ENCODE peak calls at places on chromosomes 11 and 22, in six cellular contexts. One of them, this sample, is unnamed.

GRCh38 chr11:45930031-45930794 is 7.8 kb downstream of the LARGE2 start:
- DNase-seq in T-helper 1 cell: no peak
- DNase-seq in AG09319: no peak
- DNase-seq in neural crest cell: no peak
- DNase-seq in WTC11: no peak
- DNase-seq in progenitor cell of endocrine pancreas: no peak
- DNase-seq in this sample: no peak

GRCh38 chr11:208177-208916 is 839 bp downstream of the RIC8A start:
- DNase-seq in T-helper 1 cell: peak; percentile 74
- DNase-seq in WTC11: peak; percentile 72
- DNase-seq in AG09319: no peak
- DNase-seq in progenitor cell of endocrine pancreas: peak; percentile 46
- DNase-seq in neural crest cell: peak; percentile 56
- DNase-seq in this sample: peak; percentile 82

GRCh38 chr22:40512426-40513136 is 123.9 kb downstream of the MRTFA start:
- DNase-seq in T-helper 1 cell: no peak
- DNase-seq in WTC11: no peak
- DNase-seq in neural crest cell: no peak
- DNase-seq in progenitor cell of endocrine pancreas: no peak
- DNase-seq in AG09319: peak; percentile 98
- DNase-seq in this sample: no peak

GRCh38 chr11:93133710-93134109 is 64.1 kb downstream of the SLC36A4 start:
- DNase-seq in WTC11: no peak
- DNase-seq in T-helper 1 cell: no peak
- DNase-seq in AG09319: no peak
- DNase-seq in progenitor cell of endocrine pancreas: no peak
- DNase-seq in neural crest cell: no peak
- DNase-seq in this sample: no peak

GRCh38 chr11:6655790-6656580 is at the start of gene DCHS1:
- DNase-seq in WTC11: peak; percentile 63
- DNase-seq in AG09319: no peak
- DNase-seq in T-helper 1 cell: no peak
- DNase-seq in progenitor cell of endocrine pancreas: peak; percentile 28
- DNase-seq in neural crest cell: peak; percentile 33
- DNase-seq in this sample: peak; percentile 18

GRCh38 chr11:28673687-28674431 is 565.7 kb downstream of the METTL15 start:
- DNase-seq in neural crest cell: no peak
- DNase-seq in AG09319: peak; percentile 92
- DNase-seq in WTC11: no peak
- DNase-seq in progenitor cell of endocrine pancreas: no peak
- DNase-seq in T-helper 1 cell: no peak
- DNase-seq in this sample: no peak

GRCh38 chr11:82858556-82859091 is 41.6 kb downstream of the PRCP start:
- DNase-seq in neural crest cell: no peak
- DNase-seq in progenitor cell of endocrine pancreas: no peak
- DNase-seq in WTC11: no peak
- DNase-seq in T-helper 1 cell: no peak
- DNase-seq in AG09319: peak; percentile 3
- DNase-seq in this sample: no peak

GRCh38 chr11:20592741-20593140 is 6.7 kb upstream of the SLC6A5 start:
- DNase-seq in progenitor cell of endocrine pancreas: no peak
- DNase-seq in WTC11: no peak
- DNase-seq in T-helper 1 cell: no peak
- DNase-seq in AG09319: no peak
- DNase-seq in neural crest cell: no peak
- DNase-seq in this sample: no peak

GRCh38 chr11:90701040-90701439 is 478.2 kb upstream of the CHORDC1 start:
- DNase-seq in AG09319: no peak
- DNase-seq in T-helper 1 cell: no peak
- DNase-seq in neural crest cell: no peak
- DNase-seq in progenitor cell of endocrine pancreas: no peak
- DNase-seq in WTC11: no peak
- DNase-seq in this sample: no peak

GRCh38 chr11:44604171-44604581 is 38.7 kb downstream of the CD82 start:
- DNase-seq in AG09319: no peak
- DNase-seq in neural crest cell: no peak
- DNase-seq in T-helper 1 cell: no peak
- DNase-seq in progenitor cell of endocrine pancreas: no peak
- DNase-seq in WTC11: no peak
- DNase-seq in this sample: no peak

GRCh38 chr11:130061017-130061416 is 8.7 kb upstream of the APLP2 start:
- DNase-seq in WTC11: no peak
- DNase-seq in T-helper 1 cell: no peak
- DNase-seq in neural crest cell: no peak
- DNase-seq in AG09319: no peak
- DNase-seq in progenitor cell of endocrine pancreas: no peak
- DNase-seq in this sample: no peak

GRCh38 chr22:30944986-30945385 is 23.6 kb downstream of the MORC2 start:
- DNase-seq in AG09319: no peak
- DNase-seq in WTC11: no peak
- DNase-seq in neural crest cell: no peak
- DNase-seq in T-helper 1 cell: no peak
- DNase-seq in progenitor cell of endocrine pancreas: no peak
- DNase-seq in this sample: no peak

GRCh38 chr22:39959640-39960447 is at the start of gene TMA7B:
- DNase-seq in neural crest cell: no peak
- DNase-seq in progenitor cell of endocrine pancreas: no peak
- DNase-seq in T-helper 1 cell: no peak
- DNase-seq in WTC11: peak; percentile 31
- DNase-seq in AG09319: no peak
- DNase-seq in this sample: peak; percentile 18

GRCh38 chr22:43092085-43092484 is 2.9 kb upstream of the TTLL1 start:
- DNase-seq in neural crest cell: no peak
- DNase-seq in progenitor cell of endocrine pancreas: no peak
- DNase-seq in AG09319: no peak
- DNase-seq in T-helper 1 cell: no peak
- DNase-seq in WTC11: no peak
- DNase-seq in this sample: no peak

GRCh38 chr11:44484211-44484610 is 81.3 kb upstream of the CD82 start:
- DNase-seq in neural crest cell: peak; percentile 23
- DNase-seq in WTC11: peak; percentile 31
- DNase-seq in T-helper 1 cell: no peak
- DNase-seq in progenitor cell of endocrine pancreas: no peak
- DNase-seq in AG09319: no peak
- DNase-seq in this sample: no peak

GRCh38 chr11:68432874-68433273 is 27.7 kb upstream of the PPP6R3 start:
- DNase-seq in AG09319: no peak
- DNase-seq in T-helper 1 cell: no peak
- DNase-seq in WTC11: no peak
- DNase-seq in progenitor cell of endocrine pancreas: no peak
- DNase-seq in neural crest cell: no peak
- DNase-seq in this sample: no peak

GRCh38 chr11:108131993-108132392 is 10.6 kb downstream of the ACAT1 start:
- DNase-seq in WTC11: no peak
- DNase-seq in AG09319: no peak
- DNase-seq in progenitor cell of endocrine pancreas: no peak
- DNase-seq in neural crest cell: no peak
- DNase-seq in T-helper 1 cell: no peak
- DNase-seq in this sample: no peak

This sample was measured in effector CD4-positive, alpha-beta T cell.